ENCODE peak calls at places on chromosomes 3 and 15, in four cellular contexts. One of them, this sample, is unnamed.

GRCh38 chr3:14555835-14556234 is 15.7 kb upstream of the GRIP2 start:
- DNase-seq in activated CD8-positive, alpha-beta memory T cell treated with anti-CD3 and anti-CD28 coated beads for 4 hours: no peak
- DNase-seq in RWPE2: no peak
- DNase-seq in DMS 273 treated with DMSO at 0.1 percent for 48 hours: no peak
- DNase-seq in this sample: no peak

GRCh38 chr3:162022931-162023330 is 526.3 kb downstream of the OTOL1 start:
- DNase-seq in activated CD8-positive, alpha-beta memory T cell treated with anti-CD3 and anti-CD28 coated beads for 4 hours: no peak
- DNase-seq in RWPE2: no peak
- DNase-seq in DMS 273 treated with DMSO at 0.1 percent for 48 hours: no peak
- DNase-seq in this sample: no peak

GRCh38 chr3:197458906-197459470 is 96.8 kb downstream of the BDH1 start:
- DNase-seq in activated CD8-positive, alpha-beta memory T cell treated with anti-CD3 and anti-CD28 coated beads for 4 hours: no peak
- DNase-seq in RWPE2: no peak
- DNase-seq in DMS 273 treated with DMSO at 0.1 percent for 48 hours: no peak
- DNase-seq in this sample: no peak

GRCh38 chr15:31501536-31502157 is 175.0 kb downstream of the KLF13 start:
- DNase-seq in activated CD8-positive, alpha-beta memory T cell treated with anti-CD3 and anti-CD28 coated beads for 4 hours: no peak
- DNase-seq in RWPE2: no peak
- DNase-seq in DMS 273 treated with DMSO at 0.1 percent for 48 hours: no peak
- DNase-seq in this sample: no peak

GRCh38 chr3:45795882-45796765 is at the start of gene SLC6A20:
- DNase-seq in activated CD8-positive, alpha-beta memory T cell treated with anti-CD3 and anti-CD28 coated beads for 4 hours: no peak
- DNase-seq in RWPE2: no peak
- DNase-seq in DMS 273 treated with DMSO at 0.1 percent for 48 hours: no peak
- DNase-seq in this sample: no peak

GRCh38 chr3:66856555-66856954 is 141.6 kb upstream of the KBTBD8 start:
- DNase-seq in activated CD8-positive, alpha-beta memory T cell treated with anti-CD3 and anti-CD28 coated beads for 4 hours: no peak
- DNase-seq in RWPE2: no peak
- DNase-seq in DMS 273 treated with DMSO at 0.1 percent for 48 hours: no peak
- DNase-seq in this sample: no peak

GRCh38 chr3:178967184-178967532 is 104.5 kb downstream of the ZMAT3 start:
- DNase-seq in activated CD8-positive, alpha-beta memory T cell treated with anti-CD3 and anti-CD28 coated beads for 4 hours: no peak
- DNase-seq in RWPE2: no peak
- DNase-seq in DMS 273 treated with DMSO at 0.1 percent for 48 hours: no peak
- DNase-seq in this sample: no peak

GRCh38 chr3:100047455-100048141 is 66.7 kb downstream of the FILIP1L start:
- DNase-seq in activated CD8-positive, alpha-beta memory T cell treated with anti-CD3 and anti-CD28 coated beads for 4 hours: no peak
- DNase-seq in RWPE2: peak
- DNase-seq in DMS 273 treated with DMSO at 0.1 percent for 48 hours: no peak
- DNase-seq in this sample: no peak

GRCh38 chr15:28002136-28002861 is 96.8 kb downstream of the OCA2 start:
- DNase-seq in activated CD8-positive, alpha-beta memory T cell treated with anti-CD3 and anti-CD28 coated beads for 4 hours: no peak
- DNase-seq in RWPE2: no peak
- DNase-seq in DMS 273 treated with DMSO at 0.1 percent for 48 hours: no peak
- DNase-seq in this sample: no peak

GRCh38 chr3:17087509-17087908 is 202.8 kb downstream of the PLCL2 start:
- DNase-seq in activated CD8-positive, alpha-beta memory T cell treated with anti-CD3 and anti-CD28 coated beads for 4 hours: no peak
- DNase-seq in RWPE2: no peak
- DNase-seq in DMS 273 treated with DMSO at 0.1 percent for 48 hours: no peak
- DNase-seq in this sample: no peak

GRCh38 chr3:118577055-118577759 is 457.4 kb downstream of the IGSF11 start:
- DNase-seq in activated CD8-positive, alpha-beta memory T cell treated with anti-CD3 and anti-CD28 coated beads for 4 hours: no peak
- DNase-seq in RWPE2: no peak
- DNase-seq in DMS 273 treated with DMSO at 0.1 percent for 48 hours: no peak
- DNase-seq in this sample: no peak

GRCh38 chr3:10561942-10562565 is 56.7 kb upstream of the ATP2B2 start:
- DNase-seq in activated CD8-positive, alpha-beta memory T cell treated with anti-CD3 and anti-CD28 coated beads for 4 hours: no peak
- DNase-seq in RWPE2: peak
- DNase-seq in DMS 273 treated with DMSO at 0.1 percent for 48 hours: no peak
- DNase-seq in this sample: no peak

GRCh38 chr3:13795816-13796215 is 84.1 kb downstream of the WNT7A start:
- DNase-seq in activated CD8-positive, alpha-beta memory T cell treated with anti-CD3 and anti-CD28 coated beads for 4 hours: no peak
- DNase-seq in RWPE2: no peak
- DNase-seq in DMS 273 treated with DMSO at 0.1 percent for 48 hours: no peak
- DNase-seq in this sample: no peak

GRCh38 chr3:113287111-113287817 is 75.9 kb downstream of the BOC start:
- DNase-seq in activated CD8-positive, alpha-beta memory T cell treated with anti-CD3 and anti-CD28 coated beads for 4 hours: no peak
- DNase-seq in RWPE2: no peak
- DNase-seq in DMS 273 treated with DMSO at 0.1 percent for 48 hours: peak
- DNase-seq in this sample: no peak

GRCh38 chr3:45946307-45946706 is 3.0 kb downstream of the CXCR6 start:
- DNase-seq in activated CD8-positive, alpha-beta memory T cell treated with anti-CD3 and anti-CD28 coated beads for 4 hours: no peak
- DNase-seq in RWPE2: no peak
- DNase-seq in DMS 273 treated with DMSO at 0.1 percent for 48 hours: no peak
- DNase-seq in this sample: no peak

GRCh38 chr15:47820047-47820779 is 102.9 kb downstream of the SEMA6D start:
- DNase-seq in activated CD8-positive, alpha-beta memory T cell treated with anti-CD3 and anti-CD28 coated beads for 4 hours: no peak
- DNase-seq in RWPE2: peak
- DNase-seq in DMS 273 treated with DMSO at 0.1 percent for 48 hours: no peak
- DNase-seq in this sample: no peak

GRCh38 chr3:47016934-47017435 is 37.5 kb downstream of the NBEAL2 start:
- DNase-seq in activated CD8-positive, alpha-beta memory T cell treated with anti-CD3 and anti-CD28 coated beads for 4 hours: no peak
- DNase-seq in RWPE2: no peak
- DNase-seq in DMS 273 treated with DMSO at 0.1 percent for 48 hours: no peak
- DNase-seq in this sample: peak

GRCh38 chr3:130699765-130700164 is 46.9 kb downstream of the PIK3R4 start:
- DNase-seq in activated CD8-positive, alpha-beta memory T cell treated with anti-CD3 and anti-CD28 coated beads for 4 hours: no peak
- DNase-seq in RWPE2: no peak
- DNase-seq in DMS 273 treated with DMSO at 0.1 percent for 48 hours: no peak
- DNase-seq in this sample: no peak

GRCh38 chr3:35596611-35597010 is 42.7 kb upstream of the ARPP21 start:
- DNase-seq in activated CD8-positive, alpha-beta memory T cell treated with anti-CD3 and anti-CD28 coated beads for 4 hours: no peak
- DNase-seq in RWPE2: no peak
- DNase-seq in DMS 273 treated with DMSO at 0.1 percent for 48 hours: no peak
- DNase-seq in this sample: no peak

GRCh38 chr3:127759826-127760225 is 62.5 kb downstream of the MGLL start:
- DNase-seq in activated CD8-positive, alpha-beta memory T cell treated with anti-CD3 and anti-CD28 coated beads for 4 hours: no peak
- DNase-seq in RWPE2: no peak
- DNase-seq in DMS 273 treated with DMSO at 0.1 percent for 48 hours: no peak
- DNase-seq in this sample: no peak

GRCh38 chr3:12719984-12720656 is 38.9 kb downstream of the TMEM40 start:
- DNase-seq in activated CD8-positive, alpha-beta memory T cell treated with anti-CD3 and anti-CD28 coated beads for 4 hours: peak
- DNase-seq in RWPE2: no peak
- DNase-seq in DMS 273 treated with DMSO at 0.1 percent for 48 hours: peak
- DNase-seq in this sample: peak

GRCh38 chr15:88620995-88621772 is at the start of gene AEN:
- DNase-seq in activated CD8-positive, alpha-beta memory T cell treated with anti-CD3 and anti-CD28 coated beads for 4 hours: peak
- DNase-seq in RWPE2: peak
- DNase-seq in DMS 273 treated with DMSO at 0.1 percent for 48 hours: peak
- DNase-seq in this sample: peak

GRCh38 chr3:53155763-53156162 is 5.2 kb upstream of the PRKCD start:
- DNase-seq in activated CD8-positive, alpha-beta memory T cell treated with anti-CD3 and anti-CD28 coated beads for 4 hours: no peak
- DNase-seq in RWPE2: no peak
- DNase-seq in DMS 273 treated with DMSO at 0.1 percent for 48 hours: no peak
- DNase-seq in this sample: no peak

GRCh38 chr3:8851703-8852102 is 82.3 kb upstream of the OXTR start:
- DNase-seq in activated CD8-positive, alpha-beta memory T cell treated with anti-CD3 and anti-CD28 coated beads for 4 hours: no peak
- DNase-seq in RWPE2: no peak
- DNase-seq in DMS 273 treated with DMSO at 0.1 percent for 48 hours: no peak
- DNase-seq in this sample: no peak

GRCh38 chr3:177150970-177151627 is 46.2 kb downstream of the TBL1XR1 start:
- DNase-seq in activated CD8-positive, alpha-beta memory T cell treated with anti-CD3 and anti-CD28 coated beads for 4 hours: no peak
- DNase-seq in RWPE2: no peak
- DNase-seq in DMS 273 treated with DMSO at 0.1 percent for 48 hours: peak
- DNase-seq in this sample: no peak

GRCh38 chr15:31173790-31174450 is 72.4 kb upstream of the TRPM1 start:
- DNase-seq in activated CD8-positive, alpha-beta memory T cell treated with anti-CD3 and anti-CD28 coated beads for 4 hours: no peak
- DNase-seq in RWPE2: no peak
- DNase-seq in DMS 273 treated with DMSO at 0.1 percent for 48 hours: no peak
- DNase-seq in this sample: no peak

GRCh38 chr3:187783098-187783497 is 37.8 kb upstream of the BCL6 start:
- DNase-seq in activated CD8-positive, alpha-beta memory T cell treated with anti-CD3 and anti-CD28 coated beads for 4 hours: no peak
- DNase-seq in RWPE2: no peak
- DNase-seq in DMS 273 treated with DMSO at 0.1 percent for 48 hours: no peak
- DNase-seq in this sample: no peak

GRCh38 chr15:101267320-101268104 is 9.8 kb downstream of the SELENOS start:
- DNase-seq in activated CD8-positive, alpha-beta memory T cell treated with anti-CD3 and anti-CD28 coated beads for 4 hours: no peak
- DNase-seq in RWPE2: no peak
- DNase-seq in DMS 273 treated with DMSO at 0.1 percent for 48 hours: no peak
- DNase-seq in this sample: no peak